ENCODE peak calls at places on chromosome 17, in ten cellular contexts. One of them, this sample, is unnamed.

GRCh38 chr17:19712436-19713004 is 3.9 kb downstream of the SLC47A2 start:
- DNase-seq in adrenal gland: no peak
- DNase-seq in H9: no peak
- DNase-seq in transverse colon: no peak
- DNase-seq in keratinocyte: no peak
- DNase-seq in uterus: no peak
- DNase-seq in heart left ventricle: no peak
- DNase-seq in AG04450: no peak
- DNase-seq in HCT116: no peak
- DNase-seq in cardiac muscle cell: no peak
- DNase-seq in this sample: no peak

GRCh38 chr17:29155235-29155965 is 24.8 kb downstream of the MYO18A start:
- DNase-seq in adrenal gland: peak
- DNase-seq in H9: peak
- DNase-seq in transverse colon: peak
- DNase-seq in keratinocyte: no peak
- DNase-seq in uterus: peak
- DNase-seq in heart left ventricle: peak
- DNase-seq in AG04450: no peak
- DNase-seq in HCT116: peak
- DNase-seq in cardiac muscle cell: no peak
- DNase-seq in this sample: no peak

GRCh38 chr17:7992924-7993323 is 9.5 kb upstream of the GUCY2D start:
- DNase-seq in adrenal gland: no peak
- DNase-seq in H9: no peak
- DNase-seq in transverse colon: no peak
- DNase-seq in keratinocyte: no peak
- DNase-seq in uterus: no peak
- DNase-seq in heart left ventricle: no peak
- DNase-seq in AG04450: no peak
- DNase-seq in HCT116: no peak
- DNase-seq in cardiac muscle cell: no peak
- DNase-seq in this sample: no peak

GRCh38 chr17:21362331-21362931 is 13.7 kb upstream of the KCNJ12 start:
- DNase-seq in adrenal gland: no peak
- DNase-seq in H9: no peak
- DNase-seq in transverse colon: no peak
- DNase-seq in keratinocyte: no peak
- DNase-seq in uterus: no peak
- DNase-seq in heart left ventricle: no peak
- DNase-seq in AG04450: no peak
- DNase-seq in HCT116: no peak
- DNase-seq in cardiac muscle cell: no peak
- DNase-seq in this sample: no peak

GRCh38 chr17:27354491-27355081 is 60.7 kb downstream of the WSB1 start:
- DNase-seq in adrenal gland: no peak
- DNase-seq in H9: no peak
- DNase-seq in transverse colon: no peak
- DNase-seq in keratinocyte: no peak
- DNase-seq in uterus: no peak
- DNase-seq in heart left ventricle: no peak
- DNase-seq in AG04450: no peak
- DNase-seq in HCT116: no peak
- DNase-seq in cardiac muscle cell: no peak
- DNase-seq in this sample: no peak

GRCh38 chr17:75755205-75755901 is 9.6 kb downstream of the GALK1 start:
- DNase-seq in adrenal gland: no peak
- DNase-seq in H9: peak
- DNase-seq in transverse colon: no peak
- DNase-seq in keratinocyte: no peak
- DNase-seq in uterus: no peak
- DNase-seq in heart left ventricle: no peak
- DNase-seq in AG04450: no peak
- DNase-seq in HCT116: no peak
- DNase-seq in cardiac muscle cell: no peak
- DNase-seq in this sample: no peak

GRCh38 chr17:43434902-43435319 is 36.1 kb downstream of the ARL4D start:
- DNase-seq in adrenal gland: no peak
- DNase-seq in H9: no peak
- DNase-seq in transverse colon: no peak
- DNase-seq in keratinocyte: no peak
- DNase-seq in uterus: no peak
- DNase-seq in heart left ventricle: no peak
- DNase-seq in AG04450: no peak
- DNase-seq in HCT116: peak
- DNase-seq in cardiac muscle cell: no peak
- DNase-seq in this sample: no peak

GRCh38 chr17:50392621-50393020 is 4.7 kb downstream of the LRRC59 start:
- DNase-seq in adrenal gland: no peak
- DNase-seq in H9: no peak
- DNase-seq in transverse colon: no peak
- DNase-seq in keratinocyte: no peak
- DNase-seq in uterus: no peak
- DNase-seq in heart left ventricle: no peak
- DNase-seq in AG04450: no peak
- DNase-seq in HCT116: no peak
- DNase-seq in cardiac muscle cell: no peak
- DNase-seq in this sample: no peak

GRCh38 chr17:6420173-6420641 is 14.7 kb downstream of the AIPL1 start:
- DNase-seq in adrenal gland: peak
- DNase-seq in H9: peak
- DNase-seq in transverse colon: no peak
- DNase-seq in keratinocyte: no peak
- DNase-seq in uterus: no peak
- DNase-seq in heart left ventricle: no peak
- DNase-seq in AG04450: no peak
- DNase-seq in HCT116: no peak
- DNase-seq in cardiac muscle cell: peak
- DNase-seq in this sample: peak

DNA sequence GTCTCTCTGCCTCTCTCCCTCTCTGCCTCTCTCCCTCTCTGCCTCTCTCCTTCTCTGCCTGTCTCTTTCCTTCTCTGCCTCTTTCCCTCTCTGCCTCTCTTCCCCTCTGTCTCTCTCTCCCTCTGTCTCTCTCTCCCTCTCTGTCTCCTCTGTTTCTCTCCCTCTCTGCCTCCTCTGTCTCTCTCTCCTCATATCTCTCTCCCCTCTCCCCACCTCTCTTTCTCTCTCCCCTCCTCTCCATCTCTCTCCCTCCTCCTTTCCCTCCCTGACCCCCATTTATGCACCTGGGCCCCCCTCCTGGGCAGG is 32.7 kb downstream of the TNFRSF13B start:
- DNase-seq in adrenal gland: no peak
- DNase-seq in H9: no peak
- DNase-seq in transverse colon: no peak
- DNase-seq in keratinocyte: no peak
- DNase-seq in uterus: no peak
- DNase-seq in heart left ventricle: no peak
- DNase-seq in AG04450: no peak
- DNase-seq in HCT116: no peak
- DNase-seq in cardiac muscle cell: no peak
- DNase-seq in this sample: no peak
- H3K27ac ChIP-seq in adrenal gland: no peak
- H3K27ac ChIP-seq in H9: no peak
- H3K27ac ChIP-seq in transverse colon: no peak
- H3K27ac ChIP-seq in keratinocyte: no peak
- H3K27ac ChIP-seq in uterus: no peak
- H3K27ac ChIP-seq in heart left ventricle: no peak
- H3K27ac ChIP-seq in AG04450: no peak
- H3K27ac ChIP-seq in HCT116: no peak
- H3K27ac ChIP-seq in cardiac muscle cell: no peak
- H3K27ac ChIP-seq in this sample: no peak

DNA sequence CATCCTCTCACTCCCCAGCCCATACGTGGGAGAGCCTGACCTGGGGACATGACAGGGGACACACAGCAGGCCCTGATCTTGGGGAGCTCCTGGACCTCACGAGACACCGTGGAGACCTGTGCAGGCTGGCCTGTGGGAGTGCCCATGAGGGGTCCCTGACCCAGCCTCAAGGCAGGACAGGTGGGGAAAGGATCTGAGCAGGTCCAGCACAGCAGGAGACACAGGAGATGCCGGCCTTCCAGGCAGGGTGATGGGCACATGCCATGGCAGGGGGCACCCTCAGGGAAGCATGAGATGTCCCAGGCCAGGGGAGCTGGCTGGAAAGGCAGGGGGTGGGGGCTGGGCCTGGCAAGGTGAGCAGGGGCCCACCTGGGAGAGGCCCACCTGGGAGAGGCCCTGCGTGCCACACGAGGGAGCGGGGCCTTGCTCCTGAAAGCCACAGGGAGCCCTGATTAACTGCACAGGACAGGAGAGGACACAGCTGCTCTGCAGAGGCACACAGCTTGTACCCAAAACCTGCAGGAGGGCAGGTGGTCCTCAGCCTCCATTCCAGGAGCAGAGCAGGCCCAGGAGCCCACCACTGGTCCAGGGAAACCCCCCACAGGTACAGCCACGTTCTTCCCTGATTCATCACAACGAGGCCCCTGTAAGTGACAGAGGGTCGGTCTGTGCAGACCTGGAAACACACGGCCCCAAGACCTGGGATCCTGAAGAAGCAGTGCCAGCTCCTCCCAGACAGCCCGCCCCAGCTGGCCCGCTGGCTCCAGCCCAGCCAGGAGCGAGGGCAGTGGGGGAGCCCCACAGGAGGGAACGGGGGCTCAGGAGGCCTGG is 26.6 kb upstream of the KRT17 start:
- DNase-seq in adrenal gland: no peak
- DNase-seq in H9: no peak
- DNase-seq in transverse colon: no peak
- DNase-seq in keratinocyte: no peak
- DNase-seq in uterus: no peak
- DNase-seq in heart left ventricle: no peak
- DNase-seq in AG04450: no peak
- DNase-seq in HCT116: no peak
- DNase-seq in cardiac muscle cell: no peak
- DNase-seq in this sample: no peak
- H3K27ac ChIP-seq in adrenal gland: no peak
- H3K27ac ChIP-seq in H9: no peak
- H3K27ac ChIP-seq in transverse colon: peak
- H3K27ac ChIP-seq in keratinocyte: peak
- H3K27ac ChIP-seq in uterus: no peak
- H3K27ac ChIP-seq in heart left ventricle: no peak
- H3K27ac ChIP-seq in AG04450: no peak
- H3K27ac ChIP-seq in HCT116: peak
- H3K27ac ChIP-seq in cardiac muscle cell: no peak
- H3K27ac ChIP-seq in this sample: no peak

DNA sequence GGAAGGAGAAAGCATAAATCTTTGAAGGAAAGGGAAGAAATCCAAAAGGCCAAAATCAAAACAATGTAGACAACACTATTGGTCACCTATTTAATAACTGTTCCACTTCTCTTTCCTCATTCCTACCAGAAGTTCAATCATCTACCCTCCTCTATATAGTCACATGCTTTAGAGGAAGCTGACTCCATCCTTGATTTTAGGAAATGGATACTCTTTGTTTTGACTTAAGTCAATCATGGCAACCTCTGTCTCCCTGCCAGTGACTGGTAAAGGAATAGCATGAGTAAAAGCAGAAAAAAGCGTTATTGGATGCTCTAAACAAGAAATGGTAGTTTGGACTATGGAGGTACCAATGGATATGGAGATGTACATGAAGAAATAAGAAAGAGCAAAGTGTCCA is 7.2 kb downstream of the BRIP1 start:
- DNase-seq in adrenal gland: no peak
- DNase-seq in H9: no peak
- DNase-seq in transverse colon: no peak
- DNase-seq in keratinocyte: no peak
- DNase-seq in uterus: no peak
- DNase-seq in heart left ventricle: no peak
- DNase-seq in AG04450: no peak
- DNase-seq in HCT116: no peak
- DNase-seq in cardiac muscle cell: no peak
- DNase-seq in this sample: no peak
- H3K27ac ChIP-seq in adrenal gland: no peak
- H3K27ac ChIP-seq in H9: no peak
- H3K27ac ChIP-seq in transverse colon: no peak
- H3K27ac ChIP-seq in keratinocyte: no peak
- H3K27ac ChIP-seq in uterus: no peak
- H3K27ac ChIP-seq in heart left ventricle: no peak
- H3K27ac ChIP-seq in AG04450: no peak
- H3K27ac ChIP-seq in HCT116: no peak
- H3K27ac ChIP-seq in cardiac muscle cell: no peak
- H3K27ac ChIP-seq in this sample: no peak

GRCh38 chr17:55926276-55926995 is 175.6 kb downstream of the PCTP start:
- DNase-seq in adrenal gland: no peak
- DNase-seq in H9: peak
- DNase-seq in transverse colon: no peak
- DNase-seq in keratinocyte: no peak
- DNase-seq in uterus: no peak
- DNase-seq in heart left ventricle: no peak
- DNase-seq in AG04450: no peak
- DNase-seq in HCT116: no peak
- DNase-seq in cardiac muscle cell: no peak
- DNase-seq in this sample: no peak

GRCh38 chr17:55930291-55930809 is 179.5 kb downstream of the PCTP start:
- DNase-seq in adrenal gland: no peak
- DNase-seq in H9: no peak
- DNase-seq in transverse colon: no peak
- DNase-seq in keratinocyte: no peak
- DNase-seq in uterus: no peak
- DNase-seq in heart left ventricle: no peak
- DNase-seq in AG04450: no peak
- DNase-seq in HCT116: no peak
- DNase-seq in cardiac muscle cell: no peak
- DNase-seq in this sample: no peak

GRCh38 chr17:55931448-55931847 is 180.6 kb downstream of the PCTP start:
- DNase-seq in adrenal gland: no peak
- DNase-seq in H9: no peak
- DNase-seq in transverse colon: no peak
- DNase-seq in keratinocyte: no peak
- DNase-seq in uterus: no peak
- DNase-seq in heart left ventricle: no peak
- DNase-seq in AG04450: no peak
- DNase-seq in HCT116: no peak
- DNase-seq in cardiac muscle cell: no peak
- DNase-seq in this sample: no peak
- H3K27ac ChIP-seq in adrenal gland: no peak
- H3K27ac ChIP-seq in H9: no peak
- H3K27ac ChIP-seq in transverse colon: no peak
- H3K27ac ChIP-seq in keratinocyte: no peak
- H3K27ac ChIP-seq in uterus: no peak
- H3K27ac ChIP-seq in heart left ventricle: no peak
- H3K27ac ChIP-seq in AG04450: no peak
- H3K27ac ChIP-seq in HCT116: no peak
- H3K27ac ChIP-seq in cardiac muscle cell: no peak
- H3K27ac ChIP-seq in this sample: no peak

This sample was measured in WERI-Rb-1.